ENCODE peak calls at places on chromosomes 5 and 9, in six cellular contexts. O is IMR-90, P is neuronal stem cell, E is trophoblast cell, W is H1, H is mesenchymal stem cell. K is an unnamed sample.

GRCh38 chr5:119063579-119064379 is 7.1 kb upstream of the DMXL1 start:
- DNase-seq in P (no peak), W (no peak), H (peak; percentile 29), E (no peak), O (peak; percentile 41), K (no peak)

GRCh38 chr5:127863610-127864395 is 160.6 kb downstream of the CCDC192 start:
- DNase-seq in P (no peak), E (no peak), H (no peak), W (no peak), O (peak; percentile 24), K (no peak)

GRCh38 chr9:129494113-129494789 is 126.7 kb downstream of the C9orf50 start:
- DNase-seq in P (no peak), W (no peak), E (peak; percentile 69), H (no peak), O (no peak), K (no peak)

GRCh38 chr5:97073420-97073819 is 69.0 kb downstream of the LIX1 start:
- DNase-seq in E (no peak), H (no peak), P (no peak), W (no peak), O (no peak), K (no peak)

GRCh38 chr5:36496471-36496870 is 109.9 kb upstream of the SLC1A3 start:
- DNase-seq in E (no peak), W (no peak), P (no peak), O (no peak), H (no peak), K (no peak)

GRCh38 chr9:93205045-93205768 is 21.3 kb downstream of the WNK2 start:
- DNase-seq in O (no peak), E (no peak), P (peak; percentile 30), W (no peak), H (no peak), K (no peak)

GRCh38 chr9:92455217-92455616 is 27.1 kb downstream of the ASPN start:
- DNase-seq in O (no peak), W (no peak), E (no peak), H (no peak), P (no peak), K (peak; percentile 40)

GRCh38 chr5:110951373-110951791 is 120.1 kb upstream of the TSLP start:
- DNase-seq in H (no peak), E (no peak), P (no peak), W (no peak), O (no peak), K (no peak)

GRCh38 chr9:114124138-114124537 is 25.0 kb upstream of the KIF12 start:
- DNase-seq in W (no peak), H (no peak), E (no peak), O (no peak), P (no peak), K (no peak)

GRCh38 chr9:87557996-87558395 is 60.3 kb downstream of the DAPK1 start:
- DNase-seq in P (no peak), E (no peak), H (no peak), O (no peak), W (no peak), K (no peak)

GRCh38 chr5:107242861-107243579 is 427.7 kb downstream of the EFNA5 start:
- DNase-seq in W (no peak), E (no peak), P (no peak), O (no peak), H (no peak), K (peak; percentile 7)

GRCh38 chr9:25891534-25891933 is 213.3 kb upstream of the TUSC1 start:
- DNase-seq in E (no peak), H (no peak), O (no peak), W (no peak), P (no peak), K (peak; percentile 49)

GRCh38 chr5:131952286-131952857 is 6.9 kb upstream of the MEIKIN start:
- DNase-seq in H (no peak), E (no peak), P (no peak), W (no peak), O (peak; percentile 1), K (no peak)

GRCh38 chr5:150400327-150401075 is 12.2 kb downstream of the CD74 start:
- DNase-seq in W (no peak), P (no peak), H (no peak), O (no peak), E (no peak), K (no peak)
- H3K27ac ChIP-seq in W (no peak overlapping the region), P (no peak overlapping the region), H (no peak overlapping the region), O (no peak overlapping the region), E (no peak overlapping the region), K (no peak overlapping the region)

GRCh38 chr9:137813167-137813566 is 64.4 kb upstream of the CACNA1B start:
- DNase-seq in O (no peak), E (no peak), P (no peak), W (no peak), H (no peak), K (no peak)

GRCh38 chr9:137814436-137814835 is 63.1 kb upstream of the CACNA1B start:
- DNase-seq in P (no peak), E (no peak), W (no peak), H (no peak), O (no peak), K (no peak)

GRCh38 chr9:137813651-137814415 is 63.7 kb upstream of the CACNA1B start:
- DNase-seq in P (no peak), W (no peak), O (no peak), H (no peak), E (no peak), K (no peak)

GRCh38 chr9:137811283-137811870 is 66.2 kb upstream of the CACNA1B start:
- DNase-seq in P (no peak), O (no peak), W (no peak), E (no peak), H (no peak), K (no peak)

DNA sequence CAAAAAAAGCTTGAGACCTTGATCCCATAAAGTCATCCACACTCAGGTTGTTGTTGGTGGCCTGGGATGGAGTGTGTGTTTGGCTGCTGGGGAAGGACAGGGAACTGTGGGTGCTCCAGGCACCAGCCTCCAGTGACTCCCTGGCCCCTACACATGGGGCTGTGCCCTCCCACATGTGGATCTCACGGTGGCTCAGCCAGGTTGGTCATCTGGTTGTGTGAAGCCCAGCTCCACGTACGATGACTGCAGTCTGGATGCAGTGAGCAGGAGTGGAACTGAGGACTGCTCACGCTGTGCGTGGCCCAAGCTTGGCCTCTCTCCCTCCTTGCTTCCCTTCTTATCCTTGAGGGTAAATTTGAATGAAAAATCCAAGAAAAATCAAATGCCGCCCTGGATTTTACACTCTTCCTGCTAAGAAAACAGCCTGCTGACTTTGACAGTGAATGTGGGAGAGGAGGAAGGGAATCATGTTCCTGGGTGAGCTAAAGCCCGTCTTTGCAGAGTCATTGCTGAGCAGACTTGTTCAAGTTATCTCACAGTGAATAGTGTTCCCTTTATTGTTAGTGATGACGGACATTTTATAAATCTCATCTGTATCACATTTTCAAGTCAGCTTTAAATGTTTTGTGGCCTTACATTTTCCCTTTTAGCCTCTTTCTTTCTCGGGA is 65.1 kb upstream of the CACNA1B start:
- DNase-seq in W (no peak), O (no peak), E (no peak), P (no peak), H (no peak), K (no peak)
- H3K36me3 ChIP-seq in W (peaks cover 57% of the 10 kb centered on the region), O (peaks cover 59% of the 10 kb centered on the region), E (peaks cover 64% of the 10 kb centered on the region), P (peaks cover 58% of the 10 kb centered on the region), H (peaks cover 86% of the 10 kb centered on the region), K (peaks cover 12% of the 10 kb centered on the region)

GRCh38 chr9:134724231-134724911 is 82.8 kb downstream of the COL5A1 start:
- DNase-seq in W (no peak), O (peak; percentile 55), E (no peak), H (peak; percentile 75), P (no peak), K (peak; percentile 11)

GRCh38 chr9:134723491-134723890 is 81.9 kb downstream of the COL5A1 start:
- DNase-seq in O (no peak), H (no peak), P (no peak), E (no peak), W (no peak), K (no peak)

GRCh38 chr9:134726026-134726721 is 84.6 kb downstream of the COL5A1 start:
- DNase-seq in O (no peak), P (no peak), E (no peak), H (no peak), W (no peak), K (no peak)

GRCh38 chr9:134725605-134725940 is 84.0 kb downstream of the COL5A1 start:
- DNase-seq in W (no peak), P (no peak), E (no peak), H (peak; percentile 95), O (peak; percentile 74), K (no peak)

GRCh38 chr9:134724912-134725604 is 83.5 kb downstream of the COL5A1 start:
- DNase-seq in P (no peak), O (no peak), W (no peak), H (no peak), E (no peak), K (no peak)
- H4K8ac ChIP-seq in P (peak overlapping the region; percentile 17), O (no peak overlapping the region), W (no peak overlapping the region), H (no peak overlapping the region), E (no peak overlapping the region), K (no peak overlapping the region)

GRCh38 chr9:131826053-131826452 is 86.2 kb upstream of the RAPGEF1 start:
- DNase-seq in P (no peak), E (no peak), W (no peak), O (no peak), H (no peak), K (no peak)
- H3K27ac ChIP-seq in P (no peak overlapping the region), E (no peak overlapping the region), W (no peak overlapping the region), O (no peak overlapping the region), H (no peak overlapping the region), K (no peak overlapping the region)

GRCh38 chr5:178214160-178214803 is 9.9 kb downstream of the HNRNPAB start:
- DNase-seq in P (no peak), E (no peak), H (no peak), O (no peak), W (no peak), K (no peak)
- H3K36me3 ChIP-seq in P (peaks cover 68% of the 10 kb centered on the region), E (peaks cover 67% of the 10 kb centered on the region), H (peaks cover 75% of the 10 kb centered on the region), O (peaks cover 67% of the 10 kb centered on the region), W (peaks cover 46% of the 10 kb centered on the region), K (peaks cover 40% of the 10 kb centered on the region)

GRCh38 chr9:6412572-6413364 is at the start of gene UHRF2:
- DNase-seq in W (peak; percentile 95), H (peak; percentile 97), P (peak; percentile 97), O (peak; percentile 97), E (peak; percentile 99), K (peak; percentile 99)
- H4K8ac ChIP-seq in W (peak within 1 kb of the TSS; percentile 95), H (peak within 1 kb of the TSS; percentile 93), P (peak within 1 kb of the TSS; percentile 7), O (peak within 1 kb of the TSS; percentile 87), E (peak within 1 kb of the TSS; percentile 91), K (peak within 1 kb of the TSS; percentile 100)

DNA sequence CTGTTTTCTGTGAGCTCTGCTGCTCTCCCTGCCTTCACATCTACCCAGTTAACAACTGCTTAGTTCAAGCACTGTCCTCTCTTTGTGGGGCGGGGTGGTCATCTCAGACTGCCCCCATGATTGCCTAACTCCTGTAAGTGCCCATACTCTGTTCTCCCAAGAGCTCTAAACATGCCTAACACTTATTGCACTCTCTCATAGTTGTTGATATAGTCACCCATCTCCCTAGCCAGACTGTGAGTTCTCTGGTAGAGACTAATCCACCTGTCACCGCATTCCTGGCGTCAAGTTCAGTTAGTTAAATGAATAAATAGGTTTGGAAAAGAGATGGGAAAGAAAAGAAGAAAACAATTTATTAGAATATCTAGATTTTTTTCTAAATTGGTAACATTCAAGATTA is 18.3 kb upstream of the MUSK start:
- DNase-seq in H (peak; percentile 90), W (no peak), E (no peak), O (peak; percentile 93), P (no peak), K (no peak)
- H3K27ac ChIP-seq in H (no peak overlapping the region), W (no peak overlapping the region), E (no peak overlapping the region), O (peak overlapping the region; percentile 94), P (no peak overlapping the region), K (no peak overlapping the region)